ENCODE peak calls at places on chromosome 17, in four cellular contexts. T, Z, O and X are unnamed samples.

GRCh38 chr17:6231886-6232767 is 161.9 kb downstream of the WSCD1 start:
- DNase-seq in O (no peak), Z (no peak), T (peak; percentile 37), X (no peak)

GRCh38 chr17:1089915-1090314 is 89.9 kb downstream of the ABR start:
- DNase-seq in T (no peak), O (no peak), Z (peak; percentile 88), X (no peak)

GRCh38 chr17:16003841-16004240 is 4.2 kb downstream of the TTC19 start:
- DNase-seq in Z (no peak), O (no peak), T (no peak), X (no peak)

GRCh38 chr17:17028059-17028877 is 14.0 kb upstream of the MPRIP start:
- DNase-seq in T (peak; percentile 99), O (peak; percentile 57), Z (peak; percentile 85), X (peak; percentile 96)

GRCh38 chr17:52106638-52107261 is 51.8 kb downstream of the CA10 start:
- DNase-seq in T (peak; percentile 41), Z (no peak), O (peak; percentile 18), X (peak; percentile 33)

GRCh38 chr17:61393550-61393903 is 6.1 kb upstream of the TBX2 start:
- DNase-seq in Z (no peak), T (no peak), O (no peak), X (no peak)

GRCh38 chr17:32671891-32672290 is 185.1 kb downstream of the CDK5R1 start:
- DNase-seq in Z (peak; percentile 84), T (no peak), O (peak; percentile 55), X (peak; percentile 22)

GRCh38 chr17:67854378-67854777 is 29.1 kb downstream of the BPTF start:
- DNase-seq in T (no peak), O (no peak), Z (no peak), X (no peak)

GRCh38 chr17:64441772-64442549 is 7.0 kb upstream of the MILR1 start:
- DNase-seq in T (no peak), O (peak; percentile 37), Z (no peak), X (peak; percentile 24)

GRCh38 chr17:55440391-55440790 is 18.8 kb upstream of the MMD start:
- DNase-seq in O (no peak), T (no peak), Z (no peak), X (no peak)

GRCh38 chr17:14935139-14935538 is 330.0 kb downstream of the PMP22 start:
- DNase-seq in T (no peak), O (no peak), Z (no peak), X (no peak)

GRCh38 chr17:34261568-34261967 is 6.5 kb downstream of the CCL2 start:
- DNase-seq in O (no peak), Z (no peak), T (no peak), X (no peak)

GRCh38 chr17:82952019-82952418 is 112.2 kb upstream of the ZNF750 start:
- DNase-seq in Z (peak; percentile 42), O (no peak), T (no peak), X (no peak)

GRCh38 chr17:81648013-81648706 is 8.2 kb downstream of the PDE6G start:
- DNase-seq in T (no peak), Z (no peak), O (no peak), X (no peak)

GRCh38 chr17:42679492-42680330 is 1.9 kb downstream of the CCR10 start:
- DNase-seq in O (peak; percentile 84), Z (peak; percentile 92), T (peak; percentile 91), X (peak; percentile 85)

GRCh38 chr17:63950940-63951907 is 19.1 kb upstream of the CD79B start:
- DNase-seq in O (no peak), Z (no peak), T (peak; percentile 74), X (peak; percentile 75)

GRCh38 chr17:59842901-59843652 is 49.7 kb downstream of the TUBD1 start:
- DNase-seq in T (peak; percentile 70), O (no peak), Z (peak; percentile 86), X (peak; percentile 76)

DNA sequence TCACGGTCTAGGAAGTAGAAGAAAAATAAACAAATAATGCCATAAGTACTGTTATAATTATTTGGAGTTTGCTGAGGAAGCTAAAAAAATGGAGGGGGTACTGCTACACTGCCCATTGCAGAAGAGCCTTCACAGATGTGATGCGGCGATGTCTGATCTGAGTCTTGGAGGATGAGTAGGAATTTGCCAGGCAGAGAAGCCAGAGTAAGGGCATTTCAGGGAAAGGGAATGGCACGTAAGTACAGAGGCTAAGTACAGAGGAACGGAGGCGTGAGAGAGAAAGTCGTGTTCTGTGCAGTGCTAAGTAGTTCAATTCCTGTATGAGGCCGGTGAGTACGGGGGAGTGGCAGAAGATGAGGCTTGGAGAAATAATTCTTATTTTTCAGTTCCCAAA is 741 bp upstream of the GRB2 start:
- DNase-seq in Z (no peak), O (no peak), T (no peak), X (no peak)
- H3K4me1 ChIP-seq in Z (no peaks in the 10 kb centered on the region), O (peaks cover 30% of the 10 kb centered on the region), T (peaks cover 13% of the 10 kb centered on the region), X (peaks cover 13% of the 10 kb centered on the region)

GRCh38 chr17:28404812-28405570 is 1.0 kb downstream of the SLC46A1 start:
- DNase-seq in T (no peak), O (no peak), Z (no peak), X (no peak)
- H3K27ac ChIP-seq in T (peak overlapping the region; percentile 96), O (peak overlapping the region; percentile 71), Z (no peak overlapping the region), X (peak overlapping the region; percentile 63)

GRCh38 chr17:73231363-73231762 is 30.3 kb downstream of the CPSF4L start:
- DNase-seq in T (peak; percentile 43), Z (no peak), O (peak; percentile 21), X (peak; percentile 13)
- H3K4me1 ChIP-seq in T (peaks cover 50% of the 10 kb centered on the region), Z (no peaks in the 10 kb centered on the region), O (peaks cover 51% of the 10 kb centered on the region), X (peaks cover 58% of the 10 kb centered on the region)

DNA sequence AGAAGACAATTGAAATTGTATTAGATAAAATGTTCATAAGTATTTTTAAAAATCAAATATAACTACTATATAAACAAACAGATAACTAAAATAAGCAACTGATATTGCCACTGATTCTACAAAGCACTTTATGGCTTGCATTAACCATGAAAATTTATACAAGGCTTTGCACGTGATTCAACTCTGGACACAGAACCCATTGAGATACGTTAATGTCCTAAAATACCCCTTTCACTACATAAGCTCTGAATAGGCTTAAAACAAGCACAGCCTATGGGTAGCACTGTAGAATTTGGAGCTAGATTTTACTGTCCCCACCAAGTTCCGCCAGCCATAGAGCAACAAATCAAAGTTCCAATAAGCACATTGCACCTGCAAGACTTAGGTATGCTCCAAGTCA is 4.5 kb downstream of the ZNF652 start:
- DNase-seq in O (no peak), T (no peak), Z (no peak), X (no peak)
- H3K27ac ChIP-seq in O (no peak overlapping the region), T (no peak overlapping the region), Z (no peak overlapping the region), X (peak overlapping the region; percentile 92)